ENCODE peak calls at places on chromosomes 7 and 10, in six cellular contexts. One of them, this sample, is unnamed.

GRCh38 chr7:32680259-32681173 is 185.2 kb downstream of the AVL9 start:
- DNase-seq in IMR-90: peak; percentile 80
- DNase-seq in suprapubic skin: no peak
- DNase-seq in tibial nerve: no peak
- DNase-seq in body of pancreas: peak; percentile 8
- DNase-seq in A549: no peak
- DNase-seq in this sample: no peak

GRCh38 chr7:132646064-132646463 is 69.8 kb upstream of the PLXNA4 start:
- DNase-seq in IMR-90: no peak
- DNase-seq in suprapubic skin: no peak
- DNase-seq in tibial nerve: no peak
- DNase-seq in body of pancreas: no peak
- DNase-seq in A549: no peak
- DNase-seq in this sample: no peak

GRCh38 chr7:92916751-92917369 is 80.5 kb upstream of the CDK6 start:
- DNase-seq in IMR-90: peak; percentile 44
- DNase-seq in suprapubic skin: no peak
- DNase-seq in tibial nerve: no peak
- DNase-seq in body of pancreas: peak; percentile 56
- DNase-seq in A549: no peak
- DNase-seq in this sample: no peak

GRCh38 chr7:118183254-118183585 is 744 bp upstream of the LSM8 start:
- DNase-seq in IMR-90: no peak
- DNase-seq in suprapubic skin: no peak
- DNase-seq in tibial nerve: no peak
- DNase-seq in body of pancreas: no peak
- DNase-seq in A549: no peak
- DNase-seq in this sample: no peak

GRCh38 chr10:12841826-12842225 is 159.7 kb downstream of the CCDC3 start:
- DNase-seq in IMR-90: no peak
- DNase-seq in suprapubic skin: no peak
- DNase-seq in tibial nerve: no peak
- DNase-seq in body of pancreas: no peak
- DNase-seq in A549: no peak
- DNase-seq in this sample: no peak

GRCh38 chr10:111579473-111579872 is 502.6 kb downstream of the ADRA2A start:
- DNase-seq in IMR-90: no peak
- DNase-seq in suprapubic skin: no peak
- DNase-seq in tibial nerve: no peak
- DNase-seq in body of pancreas: no peak
- DNase-seq in A549: no peak
- DNase-seq in this sample: no peak

GRCh38 chr10:19014034-19014433 is 34.6 kb upstream of the MALRD1 start:
- DNase-seq in IMR-90: peak; percentile 97
- DNase-seq in suprapubic skin: no peak
- DNase-seq in tibial nerve: no peak
- DNase-seq in body of pancreas: no peak
- DNase-seq in A549: no peak
- DNase-seq in this sample: no peak

GRCh38 chr10:3960496-3960895 is 175.5 kb upstream of the KLF6 start:
- DNase-seq in IMR-90: no peak
- DNase-seq in suprapubic skin: no peak
- DNase-seq in tibial nerve: no peak
- DNase-seq in body of pancreas: no peak
- DNase-seq in A549: no peak
- DNase-seq in this sample: no peak

GRCh38 chr7:105992888-105993287 is 29.8 kb downstream of the CDHR3 start:
- DNase-seq in IMR-90: no peak
- DNase-seq in suprapubic skin: no peak
- DNase-seq in tibial nerve: no peak
- DNase-seq in body of pancreas: no peak
- DNase-seq in A549: no peak
- DNase-seq in this sample: no peak

GRCh38 chr7:30247546-30248386 is 36.6 kb upstream of the ZNRF2 start:
- DNase-seq in IMR-90: no peak
- DNase-seq in suprapubic skin: no peak
- DNase-seq in tibial nerve: no peak
- DNase-seq in body of pancreas: no peak
- DNase-seq in A549: no peak
- DNase-seq in this sample: no peak

GRCh38 chr7:127940365-127941160 is 90.7 kb downstream of the LRRC4 start:
- DNase-seq in IMR-90: no peak
- DNase-seq in suprapubic skin: no peak
- DNase-seq in tibial nerve: no peak
- DNase-seq in body of pancreas: peak; percentile 3
- DNase-seq in A549: no peak
- DNase-seq in this sample: no peak

GRCh38 chr7:41984888-41985287 is 252.1 kb downstream of the GLI3 start:
- DNase-seq in IMR-90: peak; percentile 79
- DNase-seq in suprapubic skin: no peak
- DNase-seq in tibial nerve: no peak
- DNase-seq in body of pancreas: no peak
- DNase-seq in A549: no peak
- DNase-seq in this sample: no peak

GRCh38 chr7:132435016-132435990 is 141.0 kb downstream of the PLXNA4 start:
- DNase-seq in IMR-90: no peak
- DNase-seq in suprapubic skin: no peak
- DNase-seq in tibial nerve: no peak
- DNase-seq in body of pancreas: no peak
- DNase-seq in A549: no peak
- DNase-seq in this sample: no peak

GRCh38 chr7:34039033-34039432 is 133.7 kb downstream of the BMPER start:
- DNase-seq in IMR-90: peak; percentile 48
- DNase-seq in suprapubic skin: no peak
- DNase-seq in tibial nerve: no peak
- DNase-seq in body of pancreas: no peak
- DNase-seq in A549: no peak
- DNase-seq in this sample: no peak

GRCh38 chr7:80584778-80585177 is 53.7 kb upstream of the CD36 start:
- DNase-seq in IMR-90: peak; percentile 42
- DNase-seq in suprapubic skin: no peak
- DNase-seq in tibial nerve: no peak
- DNase-seq in body of pancreas: peak; percentile 54
- DNase-seq in A549: no peak
- DNase-seq in this sample: no peak

GRCh38 chr7:21850531-21851285 is 95.0 kb downstream of the CDCA7L start:
- DNase-seq in IMR-90: peak; percentile 11
- DNase-seq in suprapubic skin: no peak
- DNase-seq in tibial nerve: no peak
- DNase-seq in body of pancreas: no peak
- DNase-seq in A549: no peak
- DNase-seq in this sample: no peak

GRCh38 chr10:104328916-104329710 is 9.2 kb downstream of the ITPRIP start:
- DNase-seq in IMR-90: peak; percentile 97
- DNase-seq in suprapubic skin: peak; percentile 83
- DNase-seq in tibial nerve: no peak
- DNase-seq in body of pancreas: peak; percentile 58
- DNase-seq in A549: peak; percentile 51
- DNase-seq in this sample: no peak

DNA sequence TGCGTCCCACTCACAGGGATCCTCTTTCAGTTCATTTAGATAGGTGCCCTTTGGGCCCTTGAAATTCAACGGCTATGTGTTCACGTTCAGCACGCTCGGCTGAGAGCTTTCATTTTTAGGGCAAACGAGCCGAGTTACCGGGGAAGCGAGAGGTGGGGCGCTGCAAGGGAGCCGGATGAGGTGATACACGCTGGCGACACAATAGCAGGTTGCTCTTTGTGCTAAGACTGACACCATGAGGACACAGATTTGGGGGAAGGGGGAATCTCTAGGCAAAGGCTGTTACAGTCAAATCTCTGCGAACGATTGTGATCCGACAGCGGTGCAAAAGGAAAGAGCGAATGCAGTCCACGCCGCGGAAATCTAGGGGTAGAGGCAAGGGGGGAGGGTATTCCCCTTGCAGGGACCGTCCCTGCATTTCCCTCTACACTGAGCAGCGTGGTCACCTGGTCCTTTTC is 660 bp downstream of the KLLN start:
- DNase-seq in IMR-90: peak; percentile 57
- DNase-seq in suprapubic skin: no peak
- DNase-seq in tibial nerve: no peak
- DNase-seq in body of pancreas: no peak
- DNase-seq in A549: no peak
- DNase-seq in this sample: no peak
- TF ChIP-seq POLR2A in IMR-90: no peak
- TF ChIP-seq POLR2A in suprapubic skin: no peak
- TF ChIP-seq POLR2A in tibial nerve: no peak
- TF ChIP-seq POLR2A in body of pancreas: no peak
- TF ChIP-seq POLR2A in A549: no peak
- TF ChIP-seq POLR2A in this sample: no peak

DNA sequence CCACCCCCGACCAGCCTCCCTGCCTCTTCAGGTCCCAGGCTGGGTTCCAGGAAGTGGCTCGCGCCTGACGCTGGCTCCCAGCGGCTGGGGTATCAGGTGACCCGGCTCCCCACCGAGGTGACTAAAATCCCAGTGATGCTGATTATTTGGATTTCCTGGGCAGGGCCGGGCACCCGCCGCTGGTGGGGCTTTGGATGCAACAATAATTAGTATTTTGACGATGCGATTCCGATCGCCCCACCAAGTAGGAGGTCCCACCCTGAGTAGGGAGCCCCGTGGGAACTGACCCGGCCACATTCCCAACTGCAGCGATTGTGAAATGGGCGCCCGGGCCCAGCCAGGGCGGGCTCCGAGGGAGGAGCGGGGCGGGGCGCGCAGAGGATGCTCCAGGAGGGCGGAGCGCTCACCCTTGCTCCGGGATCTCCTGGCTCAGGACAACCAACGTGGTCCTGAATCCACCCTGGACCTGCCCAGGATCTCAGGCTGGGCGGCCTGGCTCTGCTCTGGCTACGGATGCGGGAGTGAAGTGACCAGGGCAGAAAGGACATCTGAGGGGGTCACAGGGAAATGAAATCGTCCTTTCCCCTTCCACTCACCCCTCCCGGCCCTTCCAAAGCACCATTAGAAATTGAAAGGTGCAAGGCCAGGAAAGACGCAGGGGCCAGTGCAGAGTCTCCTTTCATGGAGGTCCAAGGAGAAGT is 32.6 kb downstream of the DUSP5 start:
- DNase-seq in IMR-90: no peak
- DNase-seq in suprapubic skin: peak; percentile 79
- DNase-seq in tibial nerve: peak; percentile 46
- DNase-seq in body of pancreas: peak; percentile 63
- DNase-seq in A549: peak; percentile 91
- DNase-seq in this sample: peak; percentile 44
- H3K4me3 ChIP-seq in IMR-90: peak overlapping the region; percentile 9
- H3K4me3 ChIP-seq in suprapubic skin: peak overlapping the region; percentile 3
- H3K4me3 ChIP-seq in tibial nerve: no peak overlapping the region
- H3K4me3 ChIP-seq in body of pancreas: no peak overlapping the region
- H3K4me3 ChIP-seq in A549: peak overlapping the region; percentile 37
- H3K4me3 ChIP-seq in this sample: no peak overlapping the region

DNA sequence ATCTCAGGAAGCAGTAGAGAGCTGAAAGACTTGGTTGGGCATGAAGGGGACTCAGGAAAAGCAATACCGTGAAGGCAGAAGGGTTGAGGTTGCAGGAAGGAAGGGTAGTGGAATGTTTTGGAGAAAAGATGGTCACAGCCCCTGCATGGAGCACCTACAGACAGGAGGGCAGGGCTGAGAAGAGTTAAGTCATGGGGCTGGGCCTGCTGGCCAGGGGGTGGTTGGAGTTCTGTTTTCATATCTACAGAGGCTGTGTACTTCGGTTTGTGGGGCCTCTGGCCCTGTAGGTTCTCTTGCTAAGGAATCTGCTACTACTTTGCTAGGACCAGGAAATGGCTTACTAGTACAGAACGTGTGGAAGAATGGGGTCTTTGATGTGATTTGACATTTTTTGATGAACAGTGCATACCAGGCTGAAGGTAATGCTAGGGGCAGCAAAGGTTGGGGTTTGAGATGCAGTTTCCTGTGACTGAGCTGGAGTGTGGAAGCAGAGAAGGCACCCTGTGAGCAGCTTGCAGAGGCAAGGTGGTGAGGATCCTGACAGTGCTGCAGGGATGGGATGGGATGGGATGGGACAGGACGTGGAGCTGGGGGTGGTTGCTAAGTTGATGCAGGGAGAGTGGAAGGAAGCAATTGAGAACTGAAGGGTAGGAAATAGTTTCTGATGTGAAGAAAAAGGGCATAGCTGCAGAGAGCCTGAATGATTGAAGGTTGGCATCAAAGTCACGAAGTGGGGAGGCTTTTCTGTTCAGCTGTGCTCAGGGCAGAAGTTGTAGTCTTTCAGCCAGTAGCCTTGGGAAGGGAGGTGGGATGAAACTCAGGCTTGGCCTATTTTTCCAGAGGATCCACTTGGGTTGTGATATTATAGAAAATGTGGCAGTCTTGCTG is 7.8 kb downstream of the RPS24 start:
- DNase-seq in IMR-90: no peak
- DNase-seq in suprapubic skin: no peak
- DNase-seq in tibial nerve: no peak
- DNase-seq in body of pancreas: no peak
- DNase-seq in A549: no peak
- DNase-seq in this sample: no peak
- TF ChIP-seq POLR2A in IMR-90: no peak
- TF ChIP-seq POLR2A in suprapubic skin: no peak
- TF ChIP-seq POLR2A in tibial nerve: no peak
- TF ChIP-seq POLR2A in body of pancreas: no peak
- TF ChIP-seq POLR2A in A549: no peak
- TF ChIP-seq POLR2A in this sample: no peak

DNA sequence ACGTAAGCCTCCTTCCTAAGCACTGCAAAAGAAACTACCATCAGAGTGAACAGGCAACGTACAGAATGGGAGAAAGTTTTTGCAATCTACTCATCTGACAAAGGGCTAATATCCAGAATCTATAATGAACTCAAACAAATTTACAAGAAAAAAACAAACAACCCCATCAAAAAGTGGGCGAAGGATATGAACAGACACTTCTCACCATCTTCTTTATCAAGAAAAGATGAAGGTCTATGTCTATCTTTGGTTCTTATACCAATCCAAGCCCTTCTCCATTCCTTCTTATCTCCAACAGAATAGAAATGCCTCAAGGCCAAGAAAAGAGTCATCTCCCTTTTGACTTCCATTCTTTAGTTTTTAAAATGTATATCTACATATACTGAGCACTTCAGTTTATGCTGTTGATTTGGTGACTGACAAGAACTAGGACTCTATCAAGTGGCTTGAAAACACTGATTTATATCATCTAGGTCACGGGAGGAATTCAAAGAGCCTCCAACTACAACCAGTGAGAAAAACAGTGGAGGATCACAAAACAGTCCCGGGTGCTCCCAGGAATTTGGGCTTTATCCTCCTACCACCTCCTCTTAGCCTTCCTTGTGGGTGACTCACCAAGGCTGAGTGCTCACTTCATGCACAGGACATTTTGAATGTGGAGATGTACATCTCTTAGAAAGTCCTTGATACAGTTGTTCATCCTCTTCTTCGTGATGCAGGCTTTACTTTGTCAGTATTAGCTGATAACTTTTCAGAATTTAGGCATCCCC is 15.3 kb downstream of the TAS2R41 start:
- DNase-seq in IMR-90: peak; percentile 36
- DNase-seq in suprapubic skin: no peak
- DNase-seq in tibial nerve: no peak
- DNase-seq in body of pancreas: no peak
- DNase-seq in A549: no peak
- DNase-seq in this sample: no peak
- H3K4me3 ChIP-seq in IMR-90: no peak overlapping the region
- H3K4me3 ChIP-seq in suprapubic skin: no peak overlapping the region
- H3K4me3 ChIP-seq in tibial nerve: no peak overlapping the region
- H3K4me3 ChIP-seq in body of pancreas: no peak overlapping the region
- H3K4me3 ChIP-seq in A549: no peak overlapping the region
- H3K4me3 ChIP-seq in this sample: no peak overlapping the region

GRCh38 chr7:36871355-36871738 is 147.1 kb upstream of the AOAH start:
- DNase-seq in IMR-90: no peak
- DNase-seq in suprapubic skin: no peak
- DNase-seq in tibial nerve: no peak
- DNase-seq in body of pancreas: no peak
- DNase-seq in A549: no peak
- DNase-seq in this sample: no peak
- TF ChIP-seq POLR2A in IMR-90: no peak
- TF ChIP-seq POLR2A in suprapubic skin: no peak
- TF ChIP-seq POLR2A in tibial nerve: no peak
- TF ChIP-seq POLR2A in body of pancreas: no peak
- TF ChIP-seq POLR2A in A549: no peak
- TF ChIP-seq POLR2A in this sample: no peak

This sample was measured in heart left ventricle.